ENCODE peak calls at places on chromosomes 12 and 14, in seven cellular contexts. One of them, this sample, is unnamed.

GRCh38 chr12:118361889-118362288 is 10.8 kb downstream of the TAOK3 start:
- DNase-seq in HFF-Myc: no peak
- DNase-seq in WTC11: no peak
- DNase-seq in NB4: peak
- DNase-seq in heart right ventricle: no peak
- DNase-seq in AG04450: no peak
- DNase-seq in AG10803: no peak
- DNase-seq in this sample: no peak

GRCh38 chr12:100564090-100564489 is 9.4 kb upstream of the GAS2L3 start:
- DNase-seq in HFF-Myc: no peak
- DNase-seq in WTC11: no peak
- DNase-seq in NB4: no peak
- DNase-seq in heart right ventricle: no peak
- DNase-seq in AG04450: no peak
- DNase-seq in AG10803: no peak
- DNase-seq in this sample: no peak

GRCh38 chr12:65168606-65169310 is 625 bp upstream of the LEMD3 start:
- DNase-seq in HFF-Myc: no peak
- DNase-seq in WTC11: no peak
- DNase-seq in NB4: no peak
- DNase-seq in heart right ventricle: no peak
- DNase-seq in AG04450: no peak
- DNase-seq in AG10803: no peak
- DNase-seq in this sample: no peak

GRCh38 chr12:45223868-45224267 is 8.0 kb downstream of the ANO6 start:
- DNase-seq in HFF-Myc: no peak
- DNase-seq in WTC11: no peak
- DNase-seq in NB4: no peak
- DNase-seq in heart right ventricle: no peak
- DNase-seq in AG04450: no peak
- DNase-seq in AG10803: no peak
- DNase-seq in this sample: no peak

GRCh38 chr14:69334576-69334975 is 63.5 kb downstream of the ERH start:
- DNase-seq in HFF-Myc: no peak
- DNase-seq in WTC11: no peak
- DNase-seq in NB4: no peak
- DNase-seq in heart right ventricle: no peak
- DNase-seq in AG04450: no peak
- DNase-seq in AG10803: no peak
- DNase-seq in this sample: no peak

GRCh38 chr12:119178544-119179334 is at the start of gene HSPB8:
- DNase-seq in HFF-Myc: no peak
- DNase-seq in WTC11: peak
- DNase-seq in NB4: no peak
- DNase-seq in heart right ventricle: peak
- DNase-seq in AG04450: peak
- DNase-seq in AG10803: peak
- DNase-seq in this sample: peak

GRCh38 chr14:54839681-54840080 is 62.9 kb downstream of the GCH1 start:
- DNase-seq in HFF-Myc: no peak
- DNase-seq in WTC11: no peak
- DNase-seq in NB4: no peak
- DNase-seq in heart right ventricle: no peak
- DNase-seq in AG04450: no peak
- DNase-seq in AG10803: peak
- DNase-seq in this sample: no peak

GRCh38 chr12:38149395-38150073 is 167.0 kb upstream of the ALG10B start:
- DNase-seq in HFF-Myc: no peak
- DNase-seq in WTC11: no peak
- DNase-seq in NB4: no peak
- DNase-seq in heart right ventricle: no peak
- DNase-seq in AG04450: no peak
- DNase-seq in AG10803: no peak
- DNase-seq in this sample: no peak

GRCh38 chr12:62471734-62472133 is 5.1 kb downstream of the MON2 start:
- DNase-seq in HFF-Myc: no peak
- DNase-seq in WTC11: no peak
- DNase-seq in NB4: no peak
- DNase-seq in heart right ventricle: no peak
- DNase-seq in AG04450: no peak
- DNase-seq in AG10803: no peak
- DNase-seq in this sample: no peak

GRCh38 chr14:93042968-93043940 is 72.5 kb downstream of the ITPK1 start:
- DNase-seq in HFF-Myc: peak
- DNase-seq in WTC11: no peak
- DNase-seq in NB4: no peak
- DNase-seq in heart right ventricle: peak
- DNase-seq in AG04450: no peak
- DNase-seq in AG10803: peak
- DNase-seq in this sample: no peak

GRCh38 chr12:91492648-91493047 is 310.0 kb upstream of the DCN start:
- DNase-seq in HFF-Myc: no peak
- DNase-seq in WTC11: no peak
- DNase-seq in NB4: no peak
- DNase-seq in heart right ventricle: no peak
- DNase-seq in AG04450: no peak
- DNase-seq in AG10803: no peak
- DNase-seq in this sample: no peak

GRCh38 chr12:90061834-90062233 is 353.2 kb upstream of the ATP2B1 start:
- DNase-seq in HFF-Myc: no peak
- DNase-seq in WTC11: no peak
- DNase-seq in NB4: no peak
- DNase-seq in heart right ventricle: no peak
- DNase-seq in AG04450: no peak
- DNase-seq in AG10803: no peak
- DNase-seq in this sample: no peak

GRCh38 chr12:131901431-131902331 is 7.3 kb downstream of the ULK1 start:
- DNase-seq in HFF-Myc: no peak
- DNase-seq in WTC11: no peak
- DNase-seq in NB4: no peak
- DNase-seq in heart right ventricle: peak
- DNase-seq in AG04450: no peak
- DNase-seq in AG10803: no peak
- DNase-seq in this sample: no peak

GRCh38 chr14:73260574-73260973 is 23.3 kb downstream of the PAPLN start:
- DNase-seq in HFF-Myc: no peak
- DNase-seq in WTC11: no peak
- DNase-seq in NB4: no peak
- DNase-seq in heart right ventricle: no peak
- DNase-seq in AG04450: no peak
- DNase-seq in AG10803: no peak
- DNase-seq in this sample: no peak

GRCh38 chr12:48019639-48020265 is 15.5 kb upstream of the COL2A1 start:
- DNase-seq in HFF-Myc: no peak
- DNase-seq in WTC11: no peak
- DNase-seq in NB4: no peak
- DNase-seq in heart right ventricle: no peak
- DNase-seq in AG04450: no peak
- DNase-seq in AG10803: no peak
- DNase-seq in this sample: no peak

GRCh38 chr14:51743588-51744000 is 91.9 kb downstream of the FRMD6 start:
- DNase-seq in HFF-Myc: no peak
- DNase-seq in WTC11: no peak
- DNase-seq in NB4: no peak
- DNase-seq in heart right ventricle: no peak
- DNase-seq in AG04450: no peak
- DNase-seq in AG10803: no peak
- DNase-seq in this sample: no peak

GRCh38 chr12:117629454-117629853 is 268.0 kb upstream of the NOS1 start:
- DNase-seq in HFF-Myc: no peak
- DNase-seq in WTC11: no peak
- DNase-seq in NB4: no peak
- DNase-seq in heart right ventricle: no peak
- DNase-seq in AG04450: no peak
- DNase-seq in AG10803: no peak
- DNase-seq in this sample: no peak

GRCh38 chr12:53268009-53268636 is at the start of gene ESPL1:
- DNase-seq in HFF-Myc: no peak
- DNase-seq in WTC11: peak
- DNase-seq in NB4: peak
- DNase-seq in heart right ventricle: peak
- DNase-seq in AG04450: no peak
- DNase-seq in AG10803: peak
- DNase-seq in this sample: no peak

GRCh38 chr14:51448831-51449665 is 202.7 kb upstream of the FRMD6 start:
- DNase-seq in HFF-Myc: peak
- DNase-seq in WTC11: no peak
- DNase-seq in NB4: no peak
- DNase-seq in heart right ventricle: no peak
- DNase-seq in AG04450: peak
- DNase-seq in AG10803: peak
- DNase-seq in this sample: peak

GRCh38 chr14:21379338-21379737 is 4.5 kb downstream of the SUPT16H start:
- DNase-seq in HFF-Myc: no peak
- DNase-seq in WTC11: no peak
- DNase-seq in NB4: no peak
- DNase-seq in heart right ventricle: no peak
- DNase-seq in AG04450: no peak
- DNase-seq in AG10803: no peak
- DNase-seq in this sample: no peak

GRCh38 chr14:95620659-95621059 is 65.6 kb upstream of the TCL1B start:
- DNase-seq in HFF-Myc: no peak
- DNase-seq in WTC11: no peak
- DNase-seq in NB4: no peak
- DNase-seq in heart right ventricle: no peak
- DNase-seq in AG04450: no peak
- DNase-seq in AG10803: no peak
- DNase-seq in this sample: no peak

GRCh38 chr12:78418919-78419318 is 445.7 kb upstream of the SYT1 start:
- DNase-seq in HFF-Myc: no peak
- DNase-seq in WTC11: no peak
- DNase-seq in NB4: peak
- DNase-seq in heart right ventricle: no peak
- DNase-seq in AG04450: no peak
- DNase-seq in AG10803: no peak
- DNase-seq in this sample: no peak

GRCh38 chr14:84465890-84466289 is 1064.1 kb upstream of the FLRT2 start:
- DNase-seq in HFF-Myc: no peak
- DNase-seq in WTC11: no peak
- DNase-seq in NB4: no peak
- DNase-seq in heart right ventricle: no peak
- DNase-seq in AG04450: no peak
- DNase-seq in AG10803: no peak
- DNase-seq in this sample: no peak

GRCh38 chr14:100747021-100747586 is 20.4 kb downstream of the DLK1 start:
- DNase-seq in HFF-Myc: peak
- DNase-seq in WTC11: no peak
- DNase-seq in NB4: no peak
- DNase-seq in heart right ventricle: no peak
- DNase-seq in AG04450: peak
- DNase-seq in AG10803: peak
- DNase-seq in this sample: peak

GRCh38 chr12:53492830-53493609 is 6.2 kb downstream of the MAP3K12 start:
- DNase-seq in HFF-Myc: peak
- DNase-seq in WTC11: peak
- DNase-seq in NB4: peak
- DNase-seq in heart right ventricle: peak
- DNase-seq in AG04450: no peak
- DNase-seq in AG10803: peak
- DNase-seq in this sample: no peak

GRCh38 chr12:51941011-51941561 is 10.4 kb upstream of the ACVR1B start:
- DNase-seq in HFF-Myc: no peak
- DNase-seq in WTC11: no peak
- DNase-seq in NB4: no peak
- DNase-seq in heart right ventricle: peak
- DNase-seq in AG04450: peak
- DNase-seq in AG10803: peak
- DNase-seq in this sample: no peak

GRCh38 chr14:75247286-75247922 is 31.2 kb upstream of the FOS start:
- DNase-seq in HFF-Myc: no peak
- DNase-seq in WTC11: no peak
- DNase-seq in NB4: no peak
- DNase-seq in heart right ventricle: no peak
- DNase-seq in AG04450: no peak
- DNase-seq in AG10803: no peak
- DNase-seq in this sample: no peak

GRCh38 chr12:103833891-103834290 is 7.1 kb downstream of the NT5DC3 start:
- DNase-seq in HFF-Myc: no peak
- DNase-seq in WTC11: peak
- DNase-seq in NB4: peak
- DNase-seq in heart right ventricle: no peak
- DNase-seq in AG04450: no peak
- DNase-seq in AG10803: no peak
- DNase-seq in this sample: no peak
- TF ChIP-seq CTCF in HFF-Myc: no peak
- TF ChIP-seq CTCF in WTC11: no peak
- TF ChIP-seq CTCF in NB4: peak
- TF ChIP-seq CTCF in heart right ventricle: no peak
- TF ChIP-seq CTCF in AG04450: peak
- TF ChIP-seq CTCF in AG10803: no peak
- TF ChIP-seq CTCF in this sample: no peak

DNA sequence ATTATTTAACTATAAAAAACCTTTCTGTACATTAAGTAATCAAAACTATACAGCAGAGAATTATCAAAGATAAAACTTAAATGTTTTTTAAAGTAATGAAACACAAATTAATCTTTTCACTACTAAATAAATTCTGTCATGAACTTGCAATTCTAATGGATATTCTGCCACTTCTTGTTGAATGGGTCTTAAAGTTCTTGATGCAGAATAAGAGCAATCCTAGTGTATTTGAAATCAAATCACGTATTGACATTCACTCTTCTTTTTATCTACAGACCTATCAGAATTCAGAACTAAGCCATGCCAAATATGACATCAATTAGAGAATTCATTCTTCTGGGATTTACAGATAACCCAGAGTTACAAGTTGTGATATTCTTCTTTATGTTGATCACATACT is at the start of gene OR6C65:
- DNase-seq in HFF-Myc: no peak
- DNase-seq in WTC11: no peak
- DNase-seq in NB4: no peak
- DNase-seq in heart right ventricle: no peak
- DNase-seq in AG04450: no peak
- DNase-seq in AG10803: no peak
- DNase-seq in this sample: no peak
- TF ChIP-seq CTCF in HFF-Myc: no peak
- TF ChIP-seq CTCF in WTC11: no peak
- TF ChIP-seq CTCF in NB4: no peak
- TF ChIP-seq CTCF in heart right ventricle: no peak
- TF ChIP-seq CTCF in AG04450: no peak
- TF ChIP-seq CTCF in AG10803: no peak
- TF ChIP-seq CTCF in this sample: no peak

GRCh38 chr12:20798561-20798960 is 11.9 kb upstream of the SLCO1B3 start:
- DNase-seq in HFF-Myc: no peak
- DNase-seq in WTC11: no peak
- DNase-seq in NB4: peak
- DNase-seq in heart right ventricle: no peak
- DNase-seq in AG04450: no peak
- DNase-seq in AG10803: no peak
- DNase-seq in this sample: no peak
- TF ChIP-seq CTCF in HFF-Myc: no peak
- TF ChIP-seq CTCF in WTC11: peak
- TF ChIP-seq CTCF in NB4: peak
- TF ChIP-seq CTCF in heart right ventricle: peak
- TF ChIP-seq CTCF in AG04450: no peak
- TF ChIP-seq CTCF in AG10803: no peak
- TF ChIP-seq CTCF in this sample: peak

DNA sequence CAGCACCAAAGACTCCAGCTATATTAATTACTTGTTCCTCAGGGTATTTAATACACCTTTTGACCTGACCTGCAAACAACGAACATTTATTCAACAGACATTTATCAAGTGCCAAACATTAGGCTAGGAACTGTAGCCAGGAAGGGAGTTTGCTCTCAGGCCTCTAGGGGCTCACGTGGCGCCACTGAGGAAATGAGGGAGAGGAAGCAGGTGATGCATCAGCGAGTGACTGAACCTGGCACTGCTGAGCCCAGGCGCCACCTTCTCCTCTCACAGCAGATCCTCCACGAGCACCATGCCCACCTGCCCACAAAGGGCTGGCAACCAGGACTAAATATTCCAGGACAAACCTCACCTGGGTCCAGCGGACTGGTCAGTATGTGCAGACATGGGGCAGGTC is 50.2 kb downstream of the SETD3 start:
- DNase-seq in HFF-Myc: no peak
- DNase-seq in WTC11: peak
- DNase-seq in NB4: peak
- DNase-seq in heart right ventricle: no peak
- DNase-seq in AG04450: no peak
- DNase-seq in AG10803: no peak
- DNase-seq in this sample: no peak
- TF ChIP-seq CTCF in HFF-Myc: peak
- TF ChIP-seq CTCF in WTC11: peak
- TF ChIP-seq CTCF in NB4: peak
- TF ChIP-seq CTCF in heart right ventricle: peak
- TF ChIP-seq CTCF in AG04450: peak
- TF ChIP-seq CTCF in AG10803: peak
- TF ChIP-seq CTCF in this sample: no peak